ENCODE peak calls at places on chromosomes 7 and 10, in eight cellular contexts. One of them, this sample, is unnamed.

GRCh38 chr10:44281089-44281613 is 103.7 kb downstream of the CXCL12 start:
- DNase-seq in CD8-positive, alpha-beta T cell: no peak
- DNase-seq in WTC11: no peak
- DNase-seq in HepG2: no peak
- DNase-seq in prostate gland: no peak
- DNase-seq in gastrocnemius medialis: no peak
- DNase-seq in WERI-Rb-1: no peak
- DNase-seq in Caco-2: no peak
- DNase-seq in this sample: no peak

GRCh38 chr7:77729574-77730348 is 33.5 kb downstream of the RSBN1L start:
- DNase-seq in gastrocnemius medialis: no peak
- DNase-seq in prostate gland: no peak
- DNase-seq in WTC11: no peak
- DNase-seq in CD8-positive, alpha-beta T cell: no peak
- DNase-seq in WERI-Rb-1: no peak
- DNase-seq in Caco-2: no peak
- DNase-seq in HepG2: no peak
- DNase-seq in this sample: no peak

GRCh38 chr10:48973065-48973464 is 33.4 kb upstream of the LRRC18 start:
- DNase-seq in gastrocnemius medialis: no peak
- DNase-seq in CD8-positive, alpha-beta T cell: no peak
- DNase-seq in Caco-2: no peak
- DNase-seq in prostate gland: no peak
- DNase-seq in WERI-Rb-1: no peak
- DNase-seq in WTC11: no peak
- DNase-seq in HepG2: no peak
- DNase-seq in this sample: no peak

GRCh38 chr7:52184006-52184703 is 851.3 kb upstream of the POM121L12 start:
- DNase-seq in WERI-Rb-1: no peak
- DNase-seq in prostate gland: no peak
- DNase-seq in WTC11: no peak
- DNase-seq in Caco-2: no peak
- DNase-seq in CD8-positive, alpha-beta T cell: no peak
- DNase-seq in gastrocnemius medialis: no peak
- DNase-seq in HepG2: no peak
- DNase-seq in this sample: no peak

GRCh38 chr7:105389090-105389650 is 449 bp upstream of the SRPK2 start:
- DNase-seq in WERI-Rb-1: peak
- DNase-seq in CD8-positive, alpha-beta T cell: no peak
- DNase-seq in Caco-2: peak
- DNase-seq in WTC11: peak
- DNase-seq in gastrocnemius medialis: peak
- DNase-seq in HepG2: peak
- DNase-seq in prostate gland: peak
- DNase-seq in this sample: no peak

GRCh38 chr10:47165711-47166404 is 134.1 kb upstream of the GDF10 start:
- DNase-seq in gastrocnemius medialis: peak
- DNase-seq in WTC11: no peak
- DNase-seq in prostate gland: peak
- DNase-seq in HepG2: no peak
- DNase-seq in WERI-Rb-1: no peak
- DNase-seq in Caco-2: no peak
- DNase-seq in CD8-positive, alpha-beta T cell: no peak
- DNase-seq in this sample: no peak

GRCh38 chr7:101118856-101119255 is 8.0 kb upstream of the SERPINE1 start:
- DNase-seq in Caco-2: no peak
- DNase-seq in gastrocnemius medialis: no peak
- DNase-seq in WERI-Rb-1: no peak
- DNase-seq in prostate gland: no peak
- DNase-seq in WTC11: no peak
- DNase-seq in CD8-positive, alpha-beta T cell: no peak
- DNase-seq in HepG2: no peak
- DNase-seq in this sample: no peak

GRCh38 chr10:56586391-56586790 is 225.3 kb upstream of the ZWINT start:
- DNase-seq in HepG2: no peak
- DNase-seq in gastrocnemius medialis: no peak
- DNase-seq in Caco-2: no peak
- DNase-seq in CD8-positive, alpha-beta T cell: no peak
- DNase-seq in WERI-Rb-1: no peak
- DNase-seq in WTC11: peak
- DNase-seq in prostate gland: no peak
- DNase-seq in this sample: no peak

GRCh38 chr10:113381906-113382562 is 170.8 kb upstream of the HABP2 start:
- DNase-seq in Caco-2: no peak
- DNase-seq in WTC11: no peak
- DNase-seq in prostate gland: no peak
- DNase-seq in gastrocnemius medialis: no peak
- DNase-seq in HepG2: no peak
- DNase-seq in CD8-positive, alpha-beta T cell: no peak
- DNase-seq in WERI-Rb-1: no peak
- DNase-seq in this sample: no peak

GRCh38 chr10:27857616-27858015 is 112.0 kb upstream of the MKX start:
- DNase-seq in HepG2: no peak
- DNase-seq in prostate gland: no peak
- DNase-seq in WTC11: no peak
- DNase-seq in gastrocnemius medialis: no peak
- DNase-seq in WERI-Rb-1: no peak
- DNase-seq in CD8-positive, alpha-beta T cell: no peak
- DNase-seq in Caco-2: no peak
- DNase-seq in this sample: no peak

GRCh38 chr10:43292745-43293676 is 26.1 kb upstream of the RASGEF1A start:
- DNase-seq in HepG2: peak
- DNase-seq in prostate gland: peak
- DNase-seq in WTC11: peak
- DNase-seq in gastrocnemius medialis: peak
- DNase-seq in Caco-2: peak
- DNase-seq in WERI-Rb-1: peak
- DNase-seq in CD8-positive, alpha-beta T cell: no peak
- DNase-seq in this sample: no peak

GRCh38 chr7:138089080-138089901 is 13.0 kb downstream of the AKR1D1 start:
- DNase-seq in gastrocnemius medialis: no peak
- DNase-seq in Caco-2: no peak
- DNase-seq in prostate gland: no peak
- DNase-seq in CD8-positive, alpha-beta T cell: no peak
- DNase-seq in WERI-Rb-1: no peak
- DNase-seq in HepG2: peak
- DNase-seq in WTC11: no peak
- DNase-seq in this sample: no peak

GRCh38 chr7:65441010-65441409 is 67.4 kb downstream of the ZNF92 start:
- DNase-seq in prostate gland: no peak
- DNase-seq in WERI-Rb-1: no peak
- DNase-seq in gastrocnemius medialis: no peak
- DNase-seq in Caco-2: no peak
- DNase-seq in HepG2: no peak
- DNase-seq in WTC11: no peak
- DNase-seq in CD8-positive, alpha-beta T cell: no peak
- DNase-seq in this sample: no peak

GRCh38 chr7:83036130-83036529 is 126.6 kb downstream of the PCLO start:
- DNase-seq in gastrocnemius medialis: no peak
- DNase-seq in CD8-positive, alpha-beta T cell: no peak
- DNase-seq in WTC11: no peak
- DNase-seq in HepG2: no peak
- DNase-seq in Caco-2: no peak
- DNase-seq in prostate gland: no peak
- DNase-seq in WERI-Rb-1: no peak
- DNase-seq in this sample: no peak

GRCh38 chr7:87220734-87221215 is 1.2 kb upstream of the TMEM243 start:
- DNase-seq in HepG2: no peak
- DNase-seq in Caco-2: no peak
- DNase-seq in CD8-positive, alpha-beta T cell: no peak
- DNase-seq in prostate gland: peak
- DNase-seq in gastrocnemius medialis: no peak
- DNase-seq in WTC11: peak
- DNase-seq in WERI-Rb-1: no peak
- DNase-seq in this sample: no peak

GRCh38 chr10:69494626-69495558 is 43.6 kb downstream of the TSPAN15 start:
- DNase-seq in WTC11: no peak
- DNase-seq in Caco-2: peak
- DNase-seq in prostate gland: no peak
- DNase-seq in HepG2: no peak
- DNase-seq in WERI-Rb-1: no peak
- DNase-seq in CD8-positive, alpha-beta T cell: no peak
- DNase-seq in gastrocnemius medialis: no peak
- DNase-seq in this sample: no peak

GRCh38 chr10:94238006-94238617 is 124.6 kb downstream of the NOC3L start:
- DNase-seq in prostate gland: no peak
- DNase-seq in gastrocnemius medialis: no peak
- DNase-seq in Caco-2: no peak
- DNase-seq in WTC11: no peak
- DNase-seq in CD8-positive, alpha-beta T cell: no peak
- DNase-seq in WERI-Rb-1: no peak
- DNase-seq in HepG2: no peak
- DNase-seq in this sample: no peak

GRCh38 chr7:87474533-87475358 is 734 bp downstream of the ABCB4 start:
- DNase-seq in WERI-Rb-1: no peak
- DNase-seq in Caco-2: no peak
- DNase-seq in WTC11: no peak
- DNase-seq in prostate gland: no peak
- DNase-seq in gastrocnemius medialis: no peak
- DNase-seq in HepG2: no peak
- DNase-seq in CD8-positive, alpha-beta T cell: no peak
- DNase-seq in this sample: no peak

GRCh38 chr7:95693551-95694333 is 78.6 kb upstream of the DYNC1I1 start:
- DNase-seq in prostate gland: no peak
- DNase-seq in CD8-positive, alpha-beta T cell: no peak
- DNase-seq in HepG2: no peak
- DNase-seq in WTC11: no peak
- DNase-seq in gastrocnemius medialis: no peak
- DNase-seq in Caco-2: no peak
- DNase-seq in WERI-Rb-1: no peak
- DNase-seq in this sample: no peak

GRCh38 chr10:33216661-33217427 is 117.6 kb downstream of the NRP1 start:
- DNase-seq in WTC11: no peak
- DNase-seq in CD8-positive, alpha-beta T cell: no peak
- DNase-seq in WERI-Rb-1: no peak
- DNase-seq in Caco-2: no peak
- DNase-seq in HepG2: peak
- DNase-seq in prostate gland: no peak
- DNase-seq in gastrocnemius medialis: no peak
- DNase-seq in this sample: no peak

GRCh38 chr10:3995302-3996210 is 210.5 kb upstream of the KLF6 start:
- DNase-seq in gastrocnemius medialis: no peak
- DNase-seq in WERI-Rb-1: no peak
- DNase-seq in HepG2: no peak
- DNase-seq in Caco-2: no peak
- DNase-seq in WTC11: no peak
- DNase-seq in prostate gland: no peak
- DNase-seq in CD8-positive, alpha-beta T cell: no peak
- DNase-seq in this sample: no peak

GRCh38 chr7:138654616-138655015 is 46.5 kb downstream of the SVOPL start:
- DNase-seq in WERI-Rb-1: no peak
- DNase-seq in CD8-positive, alpha-beta T cell: no peak
- DNase-seq in prostate gland: no peak
- DNase-seq in WTC11: no peak
- DNase-seq in HepG2: no peak
- DNase-seq in gastrocnemius medialis: no peak
- DNase-seq in Caco-2: no peak
- DNase-seq in this sample: no peak

GRCh38 chr7:69757990-69758430 is 159.7 kb downstream of the AUTS2 start:
- DNase-seq in prostate gland: no peak
- DNase-seq in WERI-Rb-1: no peak
- DNase-seq in Caco-2: no peak
- DNase-seq in gastrocnemius medialis: no peak
- DNase-seq in HepG2: no peak
- DNase-seq in WTC11: no peak
- DNase-seq in CD8-positive, alpha-beta T cell: no peak
- DNase-seq in this sample: no peak

DNA sequence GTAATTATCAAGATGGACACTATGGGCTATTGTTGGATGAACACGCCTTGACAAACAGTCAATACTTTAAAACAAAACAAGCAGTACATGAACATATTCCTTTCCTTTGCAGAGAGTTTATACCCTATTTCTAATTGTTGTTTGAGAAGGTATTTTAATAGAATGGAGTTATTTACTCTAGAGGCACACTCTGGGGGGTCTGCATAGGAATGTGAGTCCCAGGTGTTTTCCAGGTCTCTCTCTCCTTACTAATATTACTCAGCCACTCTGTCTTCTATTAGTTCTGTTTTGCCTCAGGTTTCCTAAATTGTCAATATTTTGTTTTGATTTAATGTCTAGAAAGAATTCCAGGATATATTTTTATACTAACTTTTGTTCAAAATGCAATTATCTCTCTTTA is 1091.4 kb downstream of the CNTNAP2 start:
- DNase-seq in Caco-2: no peak
- DNase-seq in WERI-Rb-1: no peak
- DNase-seq in WTC11: peak
- DNase-seq in gastrocnemius medialis: no peak
- DNase-seq in HepG2: no peak
- DNase-seq in prostate gland: no peak
- DNase-seq in CD8-positive, alpha-beta T cell: no peak
- DNase-seq in this sample: no peak
- TF ChIP-seq CTCF in Caco-2: no peak
- TF ChIP-seq CTCF in WERI-Rb-1: no peak
- TF ChIP-seq CTCF in WTC11: no peak
- TF ChIP-seq CTCF in gastrocnemius medialis: no peak
- TF ChIP-seq CTCF in HepG2: no peak
- TF ChIP-seq CTCF in prostate gland: no peak
- TF ChIP-seq CTCF in CD8-positive, alpha-beta T cell: no peak
- TF ChIP-seq CTCF in this sample: no peak

GRCh38 chr7:44595934-44596635 is 10.3 kb upstream of the OGDH start:
- DNase-seq in prostate gland: no peak
- DNase-seq in WERI-Rb-1: no peak
- DNase-seq in CD8-positive, alpha-beta T cell: no peak
- DNase-seq in Caco-2: no peak
- DNase-seq in HepG2: no peak
- DNase-seq in WTC11: no peak
- DNase-seq in gastrocnemius medialis: no peak
- DNase-seq in this sample: no peak
- TF ChIP-seq CTCF in prostate gland: no peak
- TF ChIP-seq CTCF in WERI-Rb-1: no peak
- TF ChIP-seq CTCF in CD8-positive, alpha-beta T cell: no peak
- TF ChIP-seq CTCF in Caco-2: no peak
- TF ChIP-seq CTCF in HepG2: no peak
- TF ChIP-seq CTCF in WTC11: no peak
- TF ChIP-seq CTCF in gastrocnemius medialis: no peak
- TF ChIP-seq CTCF in this sample: no peak

GRCh38 chr10:63866747-63867140 is 345.5 kb downstream of the REEP3 start:
- DNase-seq in CD8-positive, alpha-beta T cell: no peak
- DNase-seq in gastrocnemius medialis: no peak
- DNase-seq in HepG2: peak
- DNase-seq in WERI-Rb-1: no peak
- DNase-seq in Caco-2: no peak
- DNase-seq in prostate gland: no peak
- DNase-seq in WTC11: no peak
- DNase-seq in this sample: no peak
- TF ChIP-seq CTCF in CD8-positive, alpha-beta T cell: peak
- TF ChIP-seq CTCF in gastrocnemius medialis: no peak
- TF ChIP-seq CTCF in HepG2: no peak
- TF ChIP-seq CTCF in WERI-Rb-1: no peak
- TF ChIP-seq CTCF in Caco-2: peak
- TF ChIP-seq CTCF in prostate gland: peak
- TF ChIP-seq CTCF in WTC11: peak
- TF ChIP-seq CTCF in this sample: peak

DNA sequence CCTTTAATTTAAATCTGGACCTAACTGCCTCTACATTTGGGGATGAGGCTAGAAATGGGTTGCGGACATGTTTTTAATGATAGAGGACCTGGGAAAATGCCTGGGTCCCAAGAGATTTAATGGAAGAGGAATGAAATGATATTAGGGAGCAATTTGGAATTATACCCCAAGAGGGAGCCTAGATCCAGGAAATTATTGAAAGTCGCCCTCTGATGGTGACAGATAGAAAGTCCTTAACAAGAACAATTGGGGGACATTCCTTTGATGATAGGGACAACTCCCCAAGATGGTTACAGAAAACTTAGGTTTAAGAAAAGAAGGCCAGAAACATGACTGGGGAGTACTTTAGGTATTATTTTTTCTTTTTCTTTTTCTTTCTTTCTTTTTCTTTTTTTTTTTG is 9.5 kb upstream of the TSGA13 start:
- DNase-seq in HepG2: peak
- DNase-seq in prostate gland: no peak
- DNase-seq in WTC11: no peak
- DNase-seq in WERI-Rb-1: no peak
- DNase-seq in CD8-positive, alpha-beta T cell: no peak
- DNase-seq in gastrocnemius medialis: no peak
- DNase-seq in Caco-2: no peak
- DNase-seq in this sample: no peak
- TF ChIP-seq CTCF in HepG2: peak
- TF ChIP-seq CTCF in prostate gland: no peak
- TF ChIP-seq CTCF in WTC11: no peak
- TF ChIP-seq CTCF in WERI-Rb-1: peak
- TF ChIP-seq CTCF in CD8-positive, alpha-beta T cell: no peak
- TF ChIP-seq CTCF in gastrocnemius medialis: no peak
- TF ChIP-seq CTCF in Caco-2: peak
- TF ChIP-seq CTCF in this sample: peak